ENCODE peak calls at places on chromosomes 4 and X, in nine cellular contexts. M, V, I, K, Y, B, E, W and P are unnamed samples.

GRCh38 chrX:52349681-52350080 is 19.1 kb upstream of the XAGE2 start:
- DNase-seq in M (no peak), V (no peak), I (no peak), K (no peak), Y (no peak), B (no peak), E (no peak), W (no peak), P (no peak)

GRCh38 chrX:103520391-103520790 is 1.1 kb upstream of the RAB40A start:
- DNase-seq in M (peak; percentile 63), V (no peak), I (no peak), K (no peak), Y (peak; percentile 75), B (peak; percentile 74), E (no peak), W (no peak), P (no peak)

GRCh38 chr4:175330652-175331051 is 412.5 kb downstream of the ADAM29 start:
- DNase-seq in M (peak; percentile 79), V (no peak), I (no peak), K (no peak), Y (peak; percentile 61), B (peak; percentile 32), E (no peak), W (no peak), P (no peak)

GRCh38 chrX:109347618-109348017 is 134.3 kb downstream of the GUCY2F start:
- DNase-seq in M (peak; percentile 91), V (no peak), I (no peak), K (peak; percentile 12), Y (peak; percentile 87), B (peak; percentile 3), E (no peak), W (no peak), P (no peak)

GRCh38 chrX:133229361-133229760 is 11.2 kb upstream of the TFDP3 start:
- DNase-seq in M (peak; percentile 23), V (no peak), I (no peak), K (no peak), Y (peak; percentile 29), B (peak; percentile 27), E (no peak), W (no peak), P (no peak)

GRCh38 chr4:98555798-98556445 is 102.5 kb downstream of the TSPAN5 start:
- DNase-seq in M (peak; percentile 28), V (no peak), I (no peak), K (no peak), Y (no peak), B (no peak), E (no peak), W (peak; percentile 21), P (no peak)

GRCh38 chr4:38488891-38489861 is 174.8 kb upstream of the KLF3 start:
- DNase-seq in M (peak; percentile 42), V (no peak), I (no peak), K (no peak), Y (no peak), B (peak; percentile 42), E (no peak), W (no peak), P (no peak)

GRCh38 chr4:150323551-150324325 is 245.5 kb downstream of the DCLK2 start:
- DNase-seq in M (no peak), V (no peak), I (no peak), K (no peak), Y (no peak), B (peak; percentile 70), E (no peak), W (no peak), P (no peak)

GRCh38 chr4:87985097-87985886 is 9.8 kb downstream of the SPP1 start:
- DNase-seq in M (peak; percentile 56), V (peak; percentile 44), I (no peak), K (peak; percentile 70), Y (peak; percentile 50), B (peak; percentile 43), E (peak; percentile 57), W (no peak), P (peak; percentile 98)

DNA sequence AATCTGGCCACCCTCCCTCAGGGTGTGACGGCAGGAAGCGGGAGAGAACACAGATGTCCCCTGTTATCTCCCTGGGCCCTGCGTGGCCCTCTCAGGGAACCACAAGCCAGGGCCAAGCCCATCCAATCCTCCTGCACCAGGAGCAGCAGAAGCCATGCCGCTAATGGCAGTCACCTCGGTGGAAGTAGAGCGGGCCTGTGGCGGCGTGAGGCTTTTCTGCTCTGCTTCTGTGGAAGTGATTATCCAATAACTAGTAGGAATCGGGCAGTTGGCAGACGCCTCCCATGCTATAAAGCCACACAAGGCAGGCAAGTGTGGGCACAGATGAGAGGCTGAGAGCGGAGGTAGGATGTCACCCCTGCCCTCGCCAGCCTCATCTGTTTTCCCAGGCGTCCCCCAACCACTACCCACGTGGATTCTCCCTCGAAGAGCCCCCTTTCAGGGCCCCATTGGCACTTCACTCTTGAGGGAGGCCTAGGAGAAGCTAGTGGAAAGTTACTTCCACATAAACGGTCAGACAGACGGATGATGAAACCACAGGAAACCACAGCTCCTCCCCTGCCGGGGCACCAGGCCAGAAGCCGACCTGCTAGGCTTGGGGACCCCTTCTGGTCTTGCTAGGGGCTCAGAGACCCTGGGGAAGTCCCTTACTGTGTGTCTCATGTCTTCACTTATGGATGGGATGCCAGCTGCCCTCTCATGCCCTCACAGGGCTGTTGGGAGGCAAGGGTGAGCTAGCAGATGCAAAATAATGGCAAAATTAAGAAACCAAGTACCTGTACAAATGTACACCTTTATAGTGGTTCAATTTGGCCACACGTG is 18.8 kb upstream of the TMSB4X start:
- DNase-seq in M (peak; percentile 91), V (no peak), I (no peak), K (peak; percentile 99), Y (peak; percentile 80), B (peak; percentile 81), E (peak; percentile 79), W (no peak), P (no peak)
- H3K4me3 ChIP-seq in M (no peak overlapping the region), V (no peak overlapping the region), I (no peak overlapping the region), K (peak overlapping the region; percentile 16), Y (no peak overlapping the region), B (no peak overlapping the region), E (peak overlapping the region; percentile 28), W (peak overlapping the region; percentile 19), P (no peak overlapping the region)

DNA sequence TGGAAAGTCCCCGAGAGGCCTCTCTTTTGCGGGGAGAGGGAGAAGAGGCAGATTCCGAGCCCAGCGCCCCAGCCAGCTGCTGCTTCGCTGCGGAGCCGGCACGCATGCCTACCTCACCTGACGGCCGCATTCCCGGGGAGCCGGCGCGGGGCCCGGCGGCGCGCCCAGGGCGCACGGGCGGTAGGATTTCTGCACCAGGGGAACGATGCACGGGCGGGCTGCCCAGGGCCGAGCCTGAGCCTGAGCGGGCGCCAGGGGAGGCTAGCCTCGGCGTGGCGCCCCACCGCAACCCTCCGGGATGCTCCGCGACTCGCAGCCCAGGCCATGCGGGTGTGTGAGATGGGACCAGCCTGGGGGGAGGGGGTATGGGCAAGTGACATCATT is 81.3 kb upstream of the SCML1 start:
- DNase-seq in M (no peak), V (no peak), I (no peak), K (no peak), Y (no peak), B (no peak), E (no peak), W (no peak), P (no peak)
- H3K4me3 ChIP-seq in M (peak overlapping the region; percentile 38), V (no peak overlapping the region), I (peak overlapping the region; percentile 14), K (no peak overlapping the region), Y (peak overlapping the region; percentile 26), B (peak overlapping the region; percentile 37), E (peak overlapping the region; percentile 27), W (peak overlapping the region; percentile 61), P (peak overlapping the region; percentile 19)

GRCh38 chr4:70718811-70719604 is 2.8 kb upstream of the RUFY3 start:
- DNase-seq in M (no peak), V (no peak), I (no peak), K (no peak), Y (no peak), B (no peak), E (no peak), W (no peak), P (peak; percentile 62)

GRCh38 chr4:70724463-70724862 is 2.7 kb downstream of the RUFY3 start:
- DNase-seq in M (no peak), V (no peak), I (no peak), K (no peak), Y (no peak), B (no peak), E (no peak), W (no peak), P (no peak)

GRCh38 chr4:70721747-70722146 is at the start of gene RUFY3:
- DNase-seq in M (peak; percentile 97), V (no peak), I (peak; percentile 85), K (no peak), Y (peak; percentile 94), B (peak; percentile 98), E (no peak), W (no peak), P (peak; percentile 41)

GRCh38 chr4:70725633-70726032 is 3.9 kb downstream of the RUFY3 start:
- DNase-seq in M (no peak), V (no peak), I (no peak), K (no peak), Y (no peak), B (no peak), E (no peak), W (no peak), P (no peak)

GRCh38 chr4:70722199-70722791 is 531 bp downstream of the RUFY3 start:
- DNase-seq in M (peak; percentile 82), V (no peak), I (no peak), K (no peak), Y (peak; percentile 79), B (peak; percentile 75), E (no peak), W (no peak), P (no peak)
- H3K4me3 ChIP-seq in M (peak overlapping the region; percentile 60), V (no peak overlapping the region), I (peak overlapping the region; percentile 56), K (no peak overlapping the region), Y (peak overlapping the region; percentile 74), B (peak overlapping the region; percentile 70), E (peak overlapping the region; percentile 44), W (peak overlapping the region; percentile 59), P (peak overlapping the region; percentile 46)

GRCh38 chr4:28248269-28248668 is 1387.6 kb downstream of the STIM2 start:
- DNase-seq in M (no peak), V (no peak), I (no peak), K (no peak), Y (no peak), B (no peak), E (no peak), W (no peak), P (no peak)

GRCh38 chr4:28256295-28256694 is 1395.7 kb downstream of the STIM2 start:
- DNase-seq in M (no peak), V (no peak), I (no peak), K (no peak), Y (no peak), B (no peak), E (no peak), W (no peak), P (no peak)

GRCh38 chr4:28251831-28252230 is 1391.2 kb downstream of the STIM2 start:
- DNase-seq in M (no peak), V (no peak), I (no peak), K (no peak), Y (no peak), B (no peak), E (no peak), W (no peak), P (no peak)

GRCh38 chr4:28250646-28251045 is 1390.0 kb downstream of the STIM2 start:
- DNase-seq in M (no peak), V (no peak), I (no peak), K (no peak), Y (no peak), B (no peak), E (no peak), W (no peak), P (no peak)

DNA sequence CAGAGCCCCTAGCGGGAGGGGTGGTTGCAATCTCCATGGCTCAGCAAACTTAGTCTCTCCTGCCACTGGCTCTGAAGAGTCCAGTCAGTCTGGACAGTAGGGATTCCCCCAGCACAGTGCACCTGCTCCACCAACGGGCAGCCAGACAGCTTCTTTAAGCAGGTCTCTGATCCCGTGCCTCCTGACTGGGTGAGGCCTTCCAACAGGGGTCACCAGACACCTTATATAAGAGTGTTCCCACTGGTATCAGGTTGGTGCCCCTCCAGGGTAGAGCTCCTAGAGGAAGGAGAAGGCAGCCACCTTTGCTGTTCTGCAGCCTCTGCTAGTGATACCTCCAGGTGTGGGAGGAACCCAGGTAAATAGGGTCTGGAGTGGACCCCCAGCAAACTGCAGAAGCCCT is 1393.4 kb downstream of the STIM2 start:
- DNase-seq in M (no peak), V (no peak), I (no peak), K (no peak), Y (no peak), B (no peak), E (no peak), W (no peak), P (no peak)
- H3K4me3 ChIP-seq in M (no peak overlapping the region), V (no peak overlapping the region), I (no peak overlapping the region), K (no peak overlapping the region), Y (no peak overlapping the region), B (no peak overlapping the region), E (no peak overlapping the region), W (no peak overlapping the region), P (no peak overlapping the region)